ENCODE peak calls at places on chromosomes 2 and 18, in four cellular contexts. One of them, this sample, is unnamed.

GRCh38 chr2:42903821-42904575 is 111.6 kb upstream of the HAAO start:
- DNase-seq in AG04450: no peak
- DNase-seq in IMR-90: no peak
- DNase-seq in tibial artery: no peak
- DNase-seq in this sample: no peak

GRCh38 chr2:237868631-237869356 is 9.4 kb downstream of the RAMP1 start:
- DNase-seq in IMR-90: peak; percentile 63
- DNase-seq in tibial artery: no peak
- DNase-seq in AG04450: no peak
- DNase-seq in this sample: peak; percentile 59

GRCh38 chr2:182824759-182825143 is 41.7 kb downstream of the FRZB start:
- DNase-seq in IMR-90: no peak
- DNase-seq in tibial artery: no peak
- DNase-seq in AG04450: no peak
- DNase-seq in this sample: no peak

GRCh38 chr18:79519751-79520472 is 124.2 kb downstream of the NFATC1 start:
- DNase-seq in IMR-90: peak; percentile 38
- DNase-seq in AG04450: no peak
- DNase-seq in tibial artery: no peak
- DNase-seq in this sample: no peak

GRCh38 chr2:26730549-26730948 is 33.5 kb upstream of the SLC35F6 start:
- DNase-seq in AG04450: no peak
- DNase-seq in IMR-90: no peak
- DNase-seq in tibial artery: no peak
- DNase-seq in this sample: no peak

GRCh38 chr2:46983065-46983801 is 67.6 kb upstream of the MCFD2 start:
- DNase-seq in AG04450: no peak
- DNase-seq in IMR-90: peak; percentile 75
- DNase-seq in tibial artery: peak; percentile 53
- DNase-seq in this sample: peak; percentile 49

GRCh38 chr2:20438334-20439192 is 8.3 kb upstream of the RHOB start:
- DNase-seq in tibial artery: peak; percentile 84
- DNase-seq in IMR-90: peak; percentile 94
- DNase-seq in AG04450: no peak
- DNase-seq in this sample: peak; percentile 34

GRCh38 chr2:200301953-200302628 is 4.4 kb upstream of the SPATS2L start:
- DNase-seq in AG04450: no peak
- DNase-seq in tibial artery: no peak
- DNase-seq in IMR-90: peak; percentile 57
- DNase-seq in this sample: no peak

GRCh38 chr2:111706481-111707001 is 177.5 kb downstream of the ANAPC1 start:
- DNase-seq in AG04450: no peak
- DNase-seq in IMR-90: no peak
- DNase-seq in tibial artery: no peak
- DNase-seq in this sample: no peak

GRCh38 chr2:11129598-11130449 is 25.4 kb upstream of the SLC66A3 start:
- DNase-seq in IMR-90: no peak
- DNase-seq in tibial artery: no peak
- DNase-seq in AG04450: no peak
- DNase-seq in this sample: no peak

GRCh38 chr2:179675435-179675834 is 186.0 kb downstream of the ZNF385B start:
- DNase-seq in IMR-90: no peak
- DNase-seq in tibial artery: no peak
- DNase-seq in AG04450: no peak
- DNase-seq in this sample: no peak

GRCh38 chr2:173924285-173924684 is 40.9 kb downstream of the SP3 start:
- DNase-seq in tibial artery: no peak
- DNase-seq in AG04450: no peak
- DNase-seq in IMR-90: no peak
- DNase-seq in this sample: no peak

GRCh38 chr2:78202366-78202765 is 680.2 kb upstream of the LRRTM4 start:
- DNase-seq in IMR-90: no peak
- DNase-seq in tibial artery: no peak
- DNase-seq in AG04450: no peak
- DNase-seq in this sample: no peak

GRCh38 chr2:60483400-60483799 is 70.1 kb downstream of the BCL11A start:
- DNase-seq in IMR-90: peak; percentile 80
- DNase-seq in AG04450: peak; percentile 39
- DNase-seq in tibial artery: no peak
- DNase-seq in this sample: no peak

GRCh38 chr2:106976548-106976947 is 90.6 kb upstream of the ST6GAL2 start:
- DNase-seq in tibial artery: no peak
- DNase-seq in AG04450: no peak
- DNase-seq in IMR-90: no peak
- DNase-seq in this sample: no peak

GRCh38 chr2:192030289-192030688 is 164.4 kb downstream of the TMEFF2 start:
- DNase-seq in IMR-90: peak; percentile 12
- DNase-seq in AG04450: no peak
- DNase-seq in tibial artery: no peak
- DNase-seq in this sample: no peak

DNA sequence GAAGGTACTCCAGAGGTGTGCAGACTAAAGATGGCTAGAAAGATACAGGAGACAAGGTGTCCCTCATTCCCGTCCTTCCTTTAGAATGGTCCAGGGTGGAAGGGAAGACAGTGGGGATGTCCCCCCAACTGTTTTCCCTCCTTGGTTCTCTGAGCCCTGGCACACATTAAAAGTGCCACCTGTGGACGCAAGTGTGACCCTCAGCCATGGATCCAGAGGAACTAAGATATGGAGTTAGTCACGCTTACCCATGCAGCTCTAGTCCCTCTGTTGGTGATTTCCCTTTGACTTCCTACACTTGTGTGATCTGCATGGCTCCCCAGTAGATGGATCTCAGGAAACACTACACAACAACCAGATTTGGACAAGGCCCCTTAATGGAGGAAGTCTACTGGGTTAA is 113.1 kb upstream of the SRD5A2 start:
- DNase-seq in AG04450: no peak
- DNase-seq in tibial artery: no peak
- DNase-seq in IMR-90: no peak
- DNase-seq in this sample: no peak
- H3K9me3 ChIP-seq in AG04450: peaks cover 28% of the 10 kb centered on the region
- H3K9me3 ChIP-seq in tibial artery: peaks cover 14% of the 10 kb centered on the region
- H3K9me3 ChIP-seq in IMR-90: peaks cover 16% of the 10 kb centered on the region
- H3K9me3 ChIP-seq in this sample: peaks cover 11% of the 10 kb centered on the region

DNA sequence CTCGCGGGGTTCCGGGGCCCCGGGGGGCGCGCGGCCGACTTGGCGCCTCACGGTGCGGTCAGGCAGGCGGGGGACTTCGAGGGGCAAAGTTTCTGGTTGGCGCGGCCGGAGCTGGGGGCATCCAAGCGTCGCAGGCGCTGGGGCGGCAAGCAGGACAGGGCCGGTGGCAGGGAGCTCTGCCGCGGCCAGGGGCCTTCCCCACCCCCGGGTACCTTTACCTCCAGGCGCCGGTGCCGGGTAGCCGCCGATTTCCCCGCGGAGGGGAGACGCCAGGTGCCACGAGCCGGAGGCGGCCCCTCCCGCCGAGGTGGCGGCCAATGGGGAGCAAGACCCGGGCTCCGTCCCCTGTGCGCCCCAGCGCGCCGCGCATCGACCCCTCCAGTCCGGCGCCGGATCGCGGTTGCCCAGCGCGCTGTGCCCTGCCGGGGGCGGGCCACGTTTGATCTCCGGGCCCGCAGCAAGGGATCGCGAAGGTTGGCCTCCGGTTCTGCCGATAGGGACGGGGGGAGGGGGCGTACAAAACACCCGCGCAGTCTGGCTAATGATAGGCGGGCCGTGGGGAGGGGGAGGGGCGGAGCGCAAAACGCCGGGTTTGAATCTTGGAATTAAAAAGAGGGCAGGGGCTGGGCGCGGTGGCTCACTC is at the start of gene ST8SIA5:
- DNase-seq in AG04450: no peak
- DNase-seq in tibial artery: no peak
- DNase-seq in IMR-90: no peak
- DNase-seq in this sample: peak; percentile 18
- H3K27me3 ChIP-seq in AG04450: peaks cover 46% of the 10 kb centered on the region
- H3K27me3 ChIP-seq in tibial artery: peaks cover 60% of the 10 kb centered on the region
- H3K27me3 ChIP-seq in IMR-90: peaks cover 61% of the 10 kb centered on the region
- H3K27me3 ChIP-seq in this sample: peaks cover 2% of the 10 kb centered on the region

DNA sequence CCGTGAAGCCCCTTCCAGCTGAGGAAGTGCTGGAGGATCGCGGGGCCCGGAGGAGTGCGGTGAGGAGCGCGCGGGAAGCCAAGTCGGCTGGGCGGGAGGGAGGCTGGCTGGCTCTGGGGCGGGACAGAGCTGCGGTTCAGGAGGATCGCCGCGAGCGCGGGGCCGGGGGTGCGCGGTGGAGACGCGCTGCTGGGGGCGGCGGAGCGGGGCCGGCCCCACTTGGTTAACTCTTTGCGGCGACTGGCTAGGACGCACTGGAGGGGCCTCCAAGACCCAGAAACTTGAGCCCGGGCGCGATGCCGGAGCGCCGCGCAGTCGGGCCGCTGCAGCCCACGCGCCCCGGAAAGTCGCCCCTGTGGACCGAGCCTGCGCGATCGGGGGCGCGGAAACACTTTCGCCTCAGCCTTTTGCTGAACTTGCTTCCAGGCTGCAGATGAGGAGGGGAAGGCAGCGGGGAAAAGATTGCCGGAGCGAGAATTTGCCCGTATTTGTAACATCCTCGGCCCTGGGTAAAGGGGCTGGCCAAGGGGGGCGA is 597 bp downstream of the CYBRD1 start:
- DNase-seq in AG04450: no peak
- DNase-seq in IMR-90: no peak
- DNase-seq in tibial artery: no peak
- DNase-seq in this sample: peak; percentile 54
- H3K9me3 ChIP-seq in AG04450: no peaks in the 10 kb centered on the region
- H3K9me3 ChIP-seq in IMR-90: no peaks in the 10 kb centered on the region
- H3K9me3 ChIP-seq in tibial artery: no peaks in the 10 kb centered on the region
- H3K9me3 ChIP-seq in this sample: no peaks in the 10 kb centered on the region

GRCh38 chr18:44683566-44683965 is 2.9 kb downstream of the SETBP1 start:
- DNase-seq in AG04450: no peak
- DNase-seq in IMR-90: no peak
- DNase-seq in tibial artery: no peak
- DNase-seq in this sample: no peak
- H3K27me3 ChIP-seq in AG04450: peaks cover 31% of the 10 kb centered on the region
- H3K27me3 ChIP-seq in IMR-90: peaks cover 21% of the 10 kb centered on the region
- H3K27me3 ChIP-seq in tibial artery: no peaks in the 10 kb centered on the region
- H3K27me3 ChIP-seq in this sample: no peaks in the 10 kb centered on the region

GRCh38 chr18:66473882-66474281 is 130.0 kb downstream of the CDH19 start:
- DNase-seq in IMR-90: no peak
- DNase-seq in AG04450: no peak
- DNase-seq in tibial artery: no peak
- DNase-seq in this sample: no peak
- H3K9me3 ChIP-seq in IMR-90: peaks cover 2% of the 10 kb centered on the region
- H3K9me3 ChIP-seq in AG04450: peaks cover 9% of the 10 kb centered on the region
- H3K9me3 ChIP-seq in tibial artery: no peaks in the 10 kb centered on the region
- H3K9me3 ChIP-seq in this sample: no peaks in the 10 kb centered on the region

DNA sequence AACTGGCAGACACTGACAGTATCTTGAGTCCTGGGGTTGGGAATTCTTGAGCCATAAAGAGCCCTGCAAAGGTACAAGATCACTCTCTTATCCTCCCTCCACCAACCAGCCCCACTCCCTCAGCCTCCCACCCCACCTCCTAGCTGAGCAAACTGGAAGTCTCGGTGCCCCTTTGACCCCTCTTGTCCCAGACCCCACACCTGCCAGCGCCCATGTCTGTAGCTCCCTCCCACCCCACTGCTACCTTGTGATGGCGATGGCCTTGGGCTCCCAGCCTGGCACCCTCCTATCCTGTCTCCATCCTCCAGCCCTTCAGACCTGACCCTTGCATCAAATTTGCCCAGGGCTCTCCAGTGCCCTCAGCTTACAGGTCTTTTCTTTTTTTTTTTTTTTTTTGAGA is 8.6 kb downstream of the ATP6V1B1 start:
- DNase-seq in AG04450: no peak
- DNase-seq in IMR-90: no peak
- DNase-seq in tibial artery: no peak
- DNase-seq in this sample: no peak
- H3K27me3 ChIP-seq in AG04450: no peaks in the 10 kb centered on the region
- H3K27me3 ChIP-seq in IMR-90: no peaks in the 10 kb centered on the region
- H3K27me3 ChIP-seq in tibial artery: peaks cover 17% of the 10 kb centered on the region
- H3K27me3 ChIP-seq in this sample: no peaks in the 10 kb centered on the region